ENCODE peak calls at places on chromosomes 3 and 15, in five cellular contexts. Q, M, C, Y and N are unnamed samples.

GRCh38 chr3:129575233-129575986 is 31.1 kb downstream of the PLXND1 start:
- DNase-seq in Q (no peak), M (no peak), C (no peak), Y (no peak), N (no peak)

GRCh38 chr15:58185439-58185838 is 47.3 kb downstream of the AQP9 start:
- DNase-seq in Q (no peak), M (no peak), C (no peak), Y (no peak), N (no peak)

GRCh38 chr3:112366428-112366931 is 33.5 kb downstream of the CD200 start:
- DNase-seq in Q (no peak), M (no peak), C (no peak), Y (no peak), N (no peak)

GRCh38 chr15:69730281-69731235 is 277.9 kb downstream of the RPLP1 start:
- DNase-seq in Q (no peak), M (no peak), C (no peak), Y (no peak), N (no peak)

GRCh38 chr3:167032267-167032876 is 347.7 kb downstream of the ZBBX start:
- DNase-seq in Q (no peak), M (no peak), C (no peak), Y (peak), N (no peak)

GRCh38 chr3:197750863-197751737 is 1.4 kb downstream of the FYTTD1 start:
- DNase-seq in Q (peak), M (no peak), C (peak), Y (peak), N (peak)

GRCh38 chr15:68700395-68701123 is 120.1 kb downstream of the ANP32A start:
- DNase-seq in Q (peak), M (no peak), C (peak), Y (no peak), N (no peak)

GRCh38 chr3:41198526-41198925 is 779 bp upstream of the CTNNB1 start:
- DNase-seq in Q (peak), M (no peak), C (peak), Y (peak), N (peak)

GRCh38 chr15:77974098-77974414 is 103.5 kb downstream of the TBC1D2B start:
- DNase-seq in Q (peak), M (peak), C (no peak), Y (peak), N (no peak)

GRCh38 chr15:68407886-68408500 is 24.0 kb downstream of the ITGA11 start:
- DNase-seq in Q (no peak), M (peak), C (peak), Y (no peak), N (no peak)

GRCh38 chr15:64697911-64698369 is 77.4 kb downstream of the RBPMS2 start:
- DNase-seq in Q (no peak), M (no peak), C (no peak), Y (no peak), N (no peak)

GRCh38 chr15:55552926-55553325 is 35.2 kb downstream of the PYGO1 start:
- DNase-seq in Q (no peak), M (no peak), C (no peak), Y (no peak), N (no peak)

GRCh38 chr15:61639491-61639890 is 410.4 kb upstream of the RORA start:
- DNase-seq in Q (no peak), M (no peak), C (no peak), Y (no peak), N (no peak)

GRCh38 chr15:47862402-47862801 is 145.1 kb downstream of the SEMA6D start:
- DNase-seq in Q (no peak), M (no peak), C (no peak), Y (no peak), N (no peak)

GRCh38 chr15:74840851-74841760 is 1.9 kb downstream of the ULK3 start:
- DNase-seq in Q (no peak), M (no peak), C (no peak), Y (no peak), N (no peak)

GRCh38 chr3:61030469-61031035 is 220.7 kb downstream of the FHIT start:
- DNase-seq in Q (no peak), M (no peak), C (no peak), Y (no peak), N (no peak)

GRCh38 chr15:28900041-28900891 is 14.5 kb downstream of the APBA2 start:
- DNase-seq in Q (no peak), M (no peak), C (no peak), Y (no peak), N (no peak)

GRCh38 chr3:20916966-20917606 is 731.1 kb upstream of the SGO1 start:
- DNase-seq in Q (no peak), M (no peak), C (no peak), Y (no peak), N (no peak)

GRCh38 chr3:195003006-195003892 is 267.7 kb downstream of the XXYLT1 start:
- DNase-seq in Q (peak), M (peak), C (no peak), Y (peak), N (peak)

GRCh38 chr3:15284121-15284889 is 48.1 kb downstream of the SH3BP5 start:
- DNase-seq in Q (no peak), M (no peak), C (no peak), Y (no peak), N (no peak)

GRCh38 chr3:196569003-196569516 is 600 bp downstream of the FBXO45 start:
- DNase-seq in Q (no peak), M (no peak), C (peak), Y (peak), N (no peak)

GRCh38 chr3:140570602-140571001 is 107.3 kb upstream of the TRIM42 start:
- DNase-seq in Q (no peak), M (no peak), C (no peak), Y (no peak), N (no peak)

GRCh38 chr3:69462022-69462825 is 76.3 kb upstream of the FRMD4B start:
- DNase-seq in Q (no peak), M (no peak), C (no peak), Y (no peak), N (no peak)

GRCh38 chr3:128748527-128748926 is 22.5 kb downstream of the RAB7A start:
- DNase-seq in Q (no peak), M (no peak), C (no peak), Y (no peak), N (no peak)

GRCh38 chr15:68576253-68577236 is 2.2 kb upstream of the CORO2B start:
- DNase-seq in Q (no peak), M (no peak), C (no peak), Y (no peak), N (no peak)

GRCh38 chr3:101066776-101067175 is 73.6 kb upstream of the ABI3BP start:
- DNase-seq in Q (no peak), M (no peak), C (no peak), Y (no peak), N (no peak)

GRCh38 chr15:64911317-64912186 is at the start of gene ANKDD1A:
- DNase-seq in Q (peak), M (peak), C (peak), Y (peak), N (peak)

GRCh38 chr3:141294300-141294699 is 62.7 kb downstream of the PXYLP1 start:
- DNase-seq in Q (no peak), M (no peak), C (no peak), Y (no peak), N (no peak)

GRCh38 chr15:61220125-61220524 is 9.0 kb downstream of the RORA start:
- DNase-seq in Q (no peak), M (no peak), C (no peak), Y (no peak), N (no peak)

DNA sequence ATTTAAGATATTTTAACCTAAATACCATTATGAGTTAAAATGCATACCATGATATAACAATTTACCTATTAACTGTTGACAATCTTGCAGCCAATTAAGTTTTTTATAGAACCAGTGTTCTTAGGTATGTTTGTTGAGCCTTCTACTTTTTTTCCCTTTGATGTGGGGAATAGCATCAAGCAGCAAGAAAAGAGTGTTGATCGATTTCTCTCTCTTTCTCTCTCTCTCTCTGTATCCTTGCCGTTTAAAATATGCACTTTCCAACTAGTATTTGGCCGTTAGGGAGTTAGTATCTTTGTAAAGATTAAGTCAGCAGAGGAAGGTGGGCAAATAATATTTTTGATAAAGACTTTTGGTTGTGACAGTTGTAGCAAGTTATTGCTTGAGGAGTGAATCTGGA is 5.9 kb downstream of the CHD2 start:
- DNase-seq in Q (no peak), M (no peak), C (no peak), Y (no peak), N (no peak)
- H3K4me3 ChIP-seq in Q (peak), M (peak), C (no peak), Y (no peak), N (peak)

DNA sequence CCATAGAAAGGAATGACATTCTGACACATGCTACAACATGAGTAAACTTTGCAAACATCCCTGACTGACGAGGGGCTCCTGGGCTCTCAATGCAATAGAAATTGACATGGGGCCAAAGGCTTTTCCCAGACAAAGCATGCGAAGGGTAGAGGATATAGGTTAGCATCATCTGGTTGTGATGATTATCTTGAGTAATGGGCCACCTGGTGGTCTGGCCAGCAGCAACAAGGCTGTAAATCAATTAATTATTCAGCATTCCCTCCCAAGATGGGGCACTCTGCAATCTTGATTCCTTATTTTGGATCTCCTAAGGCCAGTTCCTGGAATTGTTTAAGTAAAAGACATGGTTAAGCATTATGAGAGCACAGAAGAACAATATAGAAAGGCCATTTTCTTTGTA is 99.2 kb downstream of the AGBL1 start:
- DNase-seq in Q (no peak), M (no peak), C (no peak), Y (no peak), N (no peak)
- TF ChIP-seq CTCF in Q (no peak), M (no peak), C (no peak), Y (no peak), N (no peak)

GRCh38 chr3:149732234-149732633 is 20.1 kb downstream of the COMMD2 start:
- DNase-seq in Q (no peak), M (no peak), C (no peak), Y (no peak), N (no peak)
- H3K27ac ChIP-seq in Q (no peak), M (no peak), C (no peak), Y (no peak), N (no peak)

GRCh38 chr3:97871788-97872187 is 50.0 kb downstream of the CRYBG3 start:
- DNase-seq in Q (no peak), M (no peak), C (no peak), Y (no peak), N (no peak)
- H3K4me3 ChIP-seq in Q (no peak), M (no peak), C (no peak), Y (no peak), N (no peak)